ENCODE peak calls at places on chromosomes 16 and 17, in five cellular contexts. One of them, this sample, is unnamed.

GRCh38 chr16:58128721-58129096 is 472 bp downstream of the CFAP20 start:
- DNase-seq in PC-9: no peak
- DNase-seq in OCI-LY7: peak; percentile 57
- DNase-seq in PC-3: no peak
- DNase-seq in SK-N-SH: peak; percentile 70
- DNase-seq in this sample: peak; percentile 39

GRCh38 chr17:14211778-14212177 is 24.9 kb downstream of the CDRT15 start:
- DNase-seq in PC-3: no peak
- DNase-seq in OCI-LY7: no peak
- DNase-seq in PC-9: no peak
- DNase-seq in SK-N-SH: no peak
- DNase-seq in this sample: no peak

GRCh38 chr16:11491524-11491923 is 95.2 kb downstream of the LITAF start:
- DNase-seq in PC-3: no peak
- DNase-seq in PC-9: no peak
- DNase-seq in OCI-LY7: no peak
- DNase-seq in SK-N-SH: no peak
- DNase-seq in this sample: no peak

GRCh38 chr17:39626171-39626670 is 531 bp upstream of the PPP1R1B start:
- DNase-seq in OCI-LY7: no peak
- DNase-seq in PC-3: no peak
- DNase-seq in PC-9: no peak
- DNase-seq in SK-N-SH: peak; percentile 43
- DNase-seq in this sample: no peak

GRCh38 chr17:1302761-1303160 is 23.3 kb downstream of the TRARG1 start:
- DNase-seq in OCI-LY7: no peak
- DNase-seq in SK-N-SH: no peak
- DNase-seq in PC-9: no peak
- DNase-seq in PC-3: no peak
- DNase-seq in this sample: no peak

GRCh38 chr17:73987395-73987794 is 216.1 kb upstream of the RPL38 start:
- DNase-seq in PC-9: no peak
- DNase-seq in OCI-LY7: no peak
- DNase-seq in SK-N-SH: no peak
- DNase-seq in PC-3: no peak
- DNase-seq in this sample: no peak

GRCh38 chr16:67672306-67672705 is 5.7 kb downstream of the C16orf86 start:
- DNase-seq in PC-3: no peak
- DNase-seq in SK-N-SH: no peak
- DNase-seq in PC-9: no peak
- DNase-seq in OCI-LY7: no peak
- DNase-seq in this sample: no peak

GRCh38 chr16:17116595-17117322 is 354.0 kb downstream of the XYLT1 start:
- DNase-seq in PC-3: no peak
- DNase-seq in SK-N-SH: no peak
- DNase-seq in OCI-LY7: no peak
- DNase-seq in PC-9: no peak
- DNase-seq in this sample: no peak

GRCh38 chr17:67947325-67947813 is 48.9 kb downstream of the C17orf58 start:
- DNase-seq in PC-9: no peak
- DNase-seq in SK-N-SH: no peak
- DNase-seq in OCI-LY7: no peak
- DNase-seq in PC-3: no peak
- DNase-seq in this sample: no peak

GRCh38 chr16:2954647-2955381 is 9.3 kb upstream of the KREMEN2 start:
- DNase-seq in PC-3: no peak
- DNase-seq in PC-9: no peak
- DNase-seq in OCI-LY7: no peak
- DNase-seq in SK-N-SH: no peak
- DNase-seq in this sample: no peak

GRCh38 chr17:65568918-65569317 is 7.5 kb upstream of the AXIN2 start:
- DNase-seq in SK-N-SH: no peak
- DNase-seq in PC-9: no peak
- DNase-seq in PC-3: no peak
- DNase-seq in OCI-LY7: no peak
- DNase-seq in this sample: no peak

GRCh38 chr16:20002936-20003335 is 70.8 kb downstream of the GPR139 start:
- DNase-seq in PC-3: no peak
- DNase-seq in PC-9: no peak
- DNase-seq in OCI-LY7: no peak
- DNase-seq in SK-N-SH: no peak
- DNase-seq in this sample: no peak

GRCh38 chr17:61410100-61410551 is 10.5 kb downstream of the TBX2 start:
- DNase-seq in PC-9: no peak
- DNase-seq in OCI-LY7: no peak
- DNase-seq in PC-3: no peak
- DNase-seq in SK-N-SH: peak; percentile 56
- DNase-seq in this sample: no peak

GRCh38 chr17:48728232-48729231 is at the start of gene HOXB13:
- DNase-seq in OCI-LY7: no peak
- DNase-seq in PC-3: peak; percentile 94
- DNase-seq in PC-9: no peak
- DNase-seq in SK-N-SH: peak; percentile 54
- DNase-seq in this sample: peak; percentile 70

GRCh38 chr17:61399131-61400057 is at the start of gene TBX2:
- DNase-seq in PC-3: peak; percentile 85
- DNase-seq in OCI-LY7: no peak
- DNase-seq in SK-N-SH: peak; percentile 98
- DNase-seq in PC-9: peak; percentile 74
- DNase-seq in this sample: peak; percentile 92

GRCh38 chr17:66468241-66469087 is 166.1 kb downstream of the PRKCA start:
- DNase-seq in PC-9: peak; percentile 66
- DNase-seq in PC-3: peak; percentile 26
- DNase-seq in SK-N-SH: no peak
- DNase-seq in OCI-LY7: no peak
- DNase-seq in this sample: peak; percentile 24

GRCh38 chr16:26963109-26963508 is 103.6 kb upstream of the C16orf82 start:
- DNase-seq in PC-3: no peak
- DNase-seq in OCI-LY7: peak; percentile 17
- DNase-seq in SK-N-SH: peak; percentile 27
- DNase-seq in PC-9: no peak
- DNase-seq in this sample: peak; percentile 53

GRCh38 chr16:84453061-84453752 is 51.3 kb downstream of the MEAK7 start:
- DNase-seq in OCI-LY7: no peak
- DNase-seq in SK-N-SH: no peak
- DNase-seq in PC-3: no peak
- DNase-seq in PC-9: no peak
- DNase-seq in this sample: no peak

GRCh38 chr16:56192644-56192960 is 1.3 kb downstream of the GNAO1 start:
- DNase-seq in OCI-LY7: no peak
- DNase-seq in PC-9: no peak
- DNase-seq in SK-N-SH: no peak
- DNase-seq in PC-3: no peak
- DNase-seq in this sample: no peak

GRCh38 chr16:77171750-77172635 is 19.0 kb upstream of the MON1B start:
- DNase-seq in PC-3: peak; percentile 76
- DNase-seq in OCI-LY7: peak; percentile 69
- DNase-seq in SK-N-SH: peak; percentile 47
- DNase-seq in PC-9: peak; percentile 56
- DNase-seq in this sample: peak; percentile 68

GRCh38 chr17:78748048-78748729 is 33.9 kb downstream of the CYTH1 start:
- DNase-seq in OCI-LY7: no peak
- DNase-seq in SK-N-SH: no peak
- DNase-seq in PC-3: no peak
- DNase-seq in PC-9: no peak
- DNase-seq in this sample: peak; percentile 31

GRCh38 chr17:17298108-17298507 is 5.1 kb upstream of the NT5M start:
- DNase-seq in SK-N-SH: no peak
- DNase-seq in PC-3: peak; percentile 50
- DNase-seq in PC-9: no peak
- DNase-seq in OCI-LY7: no peak
- DNase-seq in this sample: peak; percentile 67

GRCh38 chr17:7137182-7137943 is 22.7 kb upstream of the ASGR2 start:
- DNase-seq in SK-N-SH: no peak
- DNase-seq in PC-9: no peak
- DNase-seq in PC-3: peak; percentile 12
- DNase-seq in OCI-LY7: no peak
- DNase-seq in this sample: peak; percentile 11

GRCh38 chr16:21081329-21081728 is 69.3 kb downstream of the DNAH3 start:
- DNase-seq in PC-9: no peak
- DNase-seq in OCI-LY7: no peak
- DNase-seq in SK-N-SH: no peak
- DNase-seq in PC-3: no peak
- DNase-seq in this sample: no peak

GRCh38 chr17:41801374-41802062 is 10.2 kb downstream of the P3H4 start:
- DNase-seq in PC-3: peak; percentile 94
- DNase-seq in OCI-LY7: peak; percentile 82
- DNase-seq in SK-N-SH: peak; percentile 89
- DNase-seq in PC-9: peak; percentile 84
- DNase-seq in this sample: peak; percentile 80

GRCh38 chr17:80908206-80908605 is 83.4 kb upstream of the CHMP6 start:
- DNase-seq in PC-3: no peak
- DNase-seq in OCI-LY7: no peak
- DNase-seq in PC-9: no peak
- DNase-seq in SK-N-SH: no peak
- DNase-seq in this sample: no peak

GRCh38 chr17:77571562-77571981 is 386.9 kb upstream of the TNRC6C start:
- DNase-seq in OCI-LY7: no peak
- DNase-seq in SK-N-SH: peak; percentile 61
- DNase-seq in PC-3: no peak
- DNase-seq in PC-9: no peak
- DNase-seq in this sample: peak; percentile 28

GRCh38 chr16:47141773-47142468 is 1.8 kb downstream of the NETO2 start:
- DNase-seq in PC-3: peak; percentile 87
- DNase-seq in SK-N-SH: peak; percentile 76
- DNase-seq in PC-9: peak; percentile 83
- DNase-seq in OCI-LY7: peak; percentile 88
- DNase-seq in this sample: peak; percentile 88
- H3K27ac ChIP-seq in PC-3: no peak overlapping the region
- H3K27ac ChIP-seq in SK-N-SH: peak overlapping the region; percentile 54
- H3K27ac ChIP-seq in PC-9: peak overlapping the region; percentile 17
- H3K27ac ChIP-seq in OCI-LY7: no peak overlapping the region
- H3K27ac ChIP-seq in this sample: no peak overlapping the region

DNA sequence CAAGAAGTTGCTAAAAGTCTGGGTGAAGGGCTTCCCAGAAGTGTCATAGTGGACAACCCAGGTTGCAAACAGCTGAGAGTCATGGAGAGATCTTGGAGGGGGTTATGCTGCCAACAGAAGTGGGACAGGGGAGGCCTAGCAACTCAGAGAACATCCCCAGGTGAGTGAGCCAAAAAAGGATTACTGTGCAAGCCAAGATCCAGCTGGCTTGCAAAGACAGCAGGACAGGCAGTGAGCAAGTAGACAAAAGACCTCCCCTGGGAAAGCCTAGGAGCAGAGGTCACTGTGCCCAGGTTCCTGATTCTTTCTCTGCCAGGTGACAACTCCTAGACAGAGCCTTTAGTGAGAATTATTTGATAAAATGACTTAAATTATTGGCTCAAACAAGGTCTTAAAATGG is 9.5 kb upstream of the LONP2 start:
- DNase-seq in SK-N-SH: no peak
- DNase-seq in PC-3: no peak
- DNase-seq in PC-9: no peak
- DNase-seq in OCI-LY7: no peak
- DNase-seq in this sample: no peak
- H2AFZ ChIP-seq in SK-N-SH: no peak overlapping the region
- H2AFZ ChIP-seq in PC-3: no peak overlapping the region
- H2AFZ ChIP-seq in PC-9: no peak overlapping the region
- H2AFZ ChIP-seq in OCI-LY7: no peak overlapping the region
- H2AFZ ChIP-seq in this sample: no peak overlapping the region

DNA sequence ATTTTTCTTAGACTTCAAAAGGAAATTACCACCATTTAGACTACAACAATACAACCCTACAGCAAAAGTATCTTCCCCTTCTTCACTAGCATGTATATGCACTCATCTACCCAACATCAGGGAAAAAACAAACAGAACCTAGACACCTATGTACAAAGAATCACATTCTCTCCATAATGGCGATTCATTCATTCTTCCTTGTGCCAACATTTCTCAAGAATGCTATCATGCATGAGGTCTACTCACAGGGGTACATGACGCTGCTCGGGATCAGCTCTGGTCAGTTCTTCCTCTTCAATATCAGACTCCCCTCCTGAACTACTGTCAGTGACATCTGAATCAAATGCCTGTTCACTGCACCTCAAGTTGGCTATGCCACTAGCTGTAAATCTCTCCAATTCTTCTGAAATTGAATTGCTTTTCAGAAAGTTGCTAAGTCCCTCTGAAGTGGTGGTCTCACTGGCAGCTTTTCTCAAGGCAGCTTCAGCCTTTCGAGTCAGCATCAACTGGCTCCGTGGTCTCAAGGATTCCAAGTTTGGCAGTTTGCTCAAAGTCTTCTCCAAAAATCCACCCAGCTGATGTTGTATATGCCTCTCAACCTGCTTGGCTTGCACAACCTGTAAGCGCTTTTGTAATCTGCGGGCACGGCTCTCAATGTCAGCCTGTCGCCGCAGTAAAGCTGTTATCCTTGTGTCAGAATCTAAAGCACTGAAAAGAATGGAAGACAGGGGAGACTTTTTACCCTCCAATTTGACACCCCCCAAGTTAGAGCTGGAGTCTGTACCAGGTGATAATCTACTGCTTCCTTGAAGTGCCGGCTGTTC is 22.4 kb downstream of the KANSL1 start:
- DNase-seq in OCI-LY7: no peak
- DNase-seq in SK-N-SH: no peak
- DNase-seq in PC-9: no peak
- DNase-seq in PC-3: no peak
- DNase-seq in this sample: no peak
- H3K27ac ChIP-seq in OCI-LY7: no peak overlapping the region
- H3K27ac ChIP-seq in SK-N-SH: no peak overlapping the region
- H3K27ac ChIP-seq in PC-9: no peak overlapping the region
- H3K27ac ChIP-seq in PC-3: no peak overlapping the region
- H3K27ac ChIP-seq in this sample: no peak overlapping the region

GRCh38 chr17:45004388-45004787 is 36.3 kb upstream of the C1QL1 start:
- DNase-seq in OCI-LY7: no peak
- DNase-seq in SK-N-SH: no peak
- DNase-seq in PC-9: no peak
- DNase-seq in PC-3: no peak
- DNase-seq in this sample: no peak
- H2AFZ ChIP-seq in OCI-LY7: no peak overlapping the region
- H2AFZ ChIP-seq in SK-N-SH: no peak overlapping the region
- H2AFZ ChIP-seq in PC-9: no peak overlapping the region
- H2AFZ ChIP-seq in PC-3: no peak overlapping the region
- H2AFZ ChIP-seq in this sample: no peak overlapping the region

DNA sequence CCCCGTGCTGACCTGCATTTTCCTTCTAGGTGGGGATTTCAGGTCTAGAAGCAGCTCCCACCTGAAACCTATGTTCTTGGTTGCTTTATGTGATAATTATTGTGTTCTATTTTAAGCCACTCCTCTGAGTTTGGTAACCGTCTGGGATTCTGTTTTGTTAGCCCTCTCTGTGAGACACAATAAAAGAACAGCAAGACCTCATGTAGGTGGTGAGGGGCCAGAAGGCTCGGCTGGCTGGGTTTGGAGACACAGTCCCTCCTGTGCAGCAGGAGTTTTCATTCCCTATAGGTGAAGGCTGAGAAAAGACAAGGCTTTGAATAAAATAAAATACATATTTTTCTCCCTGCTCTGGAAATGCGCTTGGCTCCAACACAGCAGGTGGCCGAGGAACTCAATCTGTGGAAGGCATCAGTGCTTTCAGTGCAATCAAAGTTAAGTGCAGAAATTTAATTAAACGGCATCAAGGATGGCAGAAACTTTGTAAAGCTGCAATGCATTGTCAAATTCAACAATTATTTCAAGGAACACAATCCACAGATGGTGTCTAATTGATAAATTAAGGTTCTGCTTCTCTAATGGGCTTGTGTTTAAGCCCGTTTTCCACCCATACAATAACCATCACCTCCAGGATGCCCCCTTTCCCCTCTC is 107.8 kb downstream of the MSI2 start:
- DNase-seq in SK-N-SH: peak; percentile 64
- DNase-seq in PC-3: no peak
- DNase-seq in OCI-LY7: no peak
- DNase-seq in PC-9: no peak
- DNase-seq in this sample: no peak
- H3K27ac ChIP-seq in SK-N-SH: no peak overlapping the region
- H3K27ac ChIP-seq in PC-3: no peak overlapping the region
- H3K27ac ChIP-seq in OCI-LY7: peak overlapping the region; percentile 77
- H3K27ac ChIP-seq in PC-9: no peak overlapping the region
- H3K27ac ChIP-seq in this sample: no peak overlapping the region

This sample was measured in GM23248.